ENCODE peak calls at places on chromosomes 6 and 20, in ten cellular contexts. M is CMK; L is left cardiac atrium; R is HT-29; K is CD8-positive, alpha-beta T cell; Z is cardiac muscle cell; P is thoracic aorta; S is HS-5; N is stimulated activated CD4-positive, alpha-beta T cell treated with anti-CD3 and anti-CD28 coated beads, Interleukin-4, amount 100 ng/mL, for 24 hours; H is myocyte. A is an unnamed sample.

GRCh38 chr20:46970937-46971630 is 76.4 kb downstream of the EYA2 start:
- DNase-seq in Z (peak; percentile 90), K (no peak), R (peak; percentile 68), M (no peak), S (peak; percentile 75), P (no peak), N (no peak), H (no peak), L (no peak), A (no peak)

GRCh38 chr6:156464100-156464878 is 312.9 kb upstream of the ARID1B start:
- DNase-seq in L (no peak), N (no peak), Z (no peak), M (no peak), R (no peak), S (no peak), H (no peak), P (no peak), K (no peak), A (no peak)

GRCh38 chr6:10385512-10386132 is 29.3 kb downstream of the TFAP2A start:
- DNase-seq in N (no peak), P (no peak), S (no peak), K (no peak), Z (no peak), R (no peak), H (no peak), M (no peak), L (no peak), A (no peak)

GRCh38 chr20:16613954-16614353 is 40.7 kb upstream of the KIF16B start:
- DNase-seq in M (no peak), S (no peak), H (no peak), P (no peak), R (no peak), K (no peak), Z (peak; percentile 55), N (no peak), L (no peak), A (no peak)

GRCh38 chr20:25052255-25053206 is 5.4 kb downstream of the ACSS1 start:
- DNase-seq in R (no peak), M (no peak), S (no peak), L (peak; percentile 48), Z (peak; percentile 86), N (no peak), H (no peak), P (peak; percentile 48), K (no peak), A (peak; percentile 91)

GRCh38 chr6:105769987-105770386 is 316.1 kb upstream of the PRDM1 start:
- DNase-seq in P (no peak), R (no peak), H (no peak), Z (no peak), N (no peak), L (no peak), K (no peak), S (peak; percentile 42), M (no peak), A (no peak)

GRCh38 chr6:148441454-148441911 is 98.8 kb downstream of the SASH1 start:
- DNase-seq in P (no peak), M (no peak), K (no peak), Z (peak; percentile 74), R (peak; percentile 83), L (no peak), H (peak; percentile 48), S (peak; percentile 77), N (no peak), A (no peak)

GRCh38 chr6:6972456-6972855 is 135.3 kb upstream of the RREB1 start:
- DNase-seq in H (peak; percentile 73), L (no peak), S (peak; percentile 11), N (no peak), K (no peak), P (no peak), Z (peak; percentile 94), R (no peak), M (no peak), A (no peak)

GRCh38 chr6:116568851-116569755 is 2.2 kb upstream of the RWDD1 start:
- DNase-seq in H (no peak), M (no peak), Z (no peak), K (no peak), L (no peak), N (no peak), P (no peak), S (no peak), R (no peak), A (no peak)

GRCh38 chr6:54892831-54893230 is 46.3 kb downstream of the FAM83B start:
- DNase-seq in R (no peak), P (no peak), H (peak; percentile 41), K (no peak), N (no peak), Z (peak; percentile 38), L (no peak), M (no peak), S (peak; percentile 74), A (no peak)

GRCh38 chr6:115948751-115949150 is 111.9 kb downstream of the FRK start:
- DNase-seq in M (no peak), R (no peak), N (no peak), P (no peak), S (no peak), H (no peak), L (no peak), Z (no peak), K (no peak), A (no peak)

GRCh38 chr6:167044696-167045095 is 45.5 kb downstream of the CEP43 start:
- DNase-seq in H (no peak), M (no peak), Z (peak; percentile 6), S (no peak), N (no peak), L (no peak), K (no peak), P (no peak), R (no peak), A (no peak)

GRCh38 chr20:48737463-48738093 is 90.2 kb downstream of the PREX1 start:
- DNase-seq in P (no peak), R (no peak), L (no peak), K (no peak), Z (no peak), N (no peak), S (no peak), M (no peak), H (no peak), A (no peak)

GRCh38 chr20:15708984-15709598 is 864.2 kb downstream of the KIF16B start:
- DNase-seq in R (peak; percentile 9), N (peak; percentile 30), H (no peak), K (no peak), L (peak; percentile 33), S (no peak), M (no peak), Z (peak; percentile 32), P (no peak), A (no peak)

GRCh38 chr6:82906951-82907350 is 158.7 kb downstream of the UBE3D start:
- DNase-seq in L (no peak), Z (peak; percentile 78), P (no peak), K (no peak), R (no peak), H (peak; percentile 85), S (peak; percentile 11), N (no peak), M (no peak), A (no peak)

GRCh38 chr6:52389264-52389625 is 27.3 kb downstream of the PAQR8 start:
- DNase-seq in R (no peak), H (no peak), M (no peak), L (no peak), P (no peak), N (no peak), Z (peak; percentile 27), S (no peak), K (no peak), A (no peak)

GRCh38 chr6:169723200-169723909 is 945 bp downstream of the PHF10 start:
- DNase-seq in H (peak; percentile 68), P (peak; percentile 13), L (peak; percentile 84), M (no peak), Z (peak; percentile 76), S (peak; percentile 28), K (peak; percentile 67), R (peak; percentile 63), N (peak; percentile 63), A (no peak)

GRCh38 chr20:17835941-17836861 is 132.4 kb downstream of the SNX5 start:
- DNase-seq in N (no peak), R (no peak), P (peak; percentile 34), H (peak; percentile 76), M (no peak), Z (peak; percentile 99), L (peak; percentile 88), S (no peak), K (no peak), A (no peak)

GRCh38 chr6:11277275-11278206 is 45.1 kb upstream of the NEDD9 start:
- DNase-seq in R (peak; percentile 87), N (peak; percentile 55), K (no peak), Z (peak; percentile 95), M (no peak), H (peak; percentile 38), L (no peak), S (peak; percentile 16), P (no peak), A (no peak)

GRCh38 chr20:6533321-6533720 is 234.2 kb upstream of the BMP2 start:
- DNase-seq in S (no peak), Z (peak; percentile 52), L (no peak), P (no peak), K (no peak), H (peak; percentile 4), M (no peak), R (peak; percentile 41), N (no peak), A (no peak)

GRCh38 chr20:50504231-50504823 is 5.9 kb upstream of the PTPN1 start:
- DNase-seq in K (no peak), Z (peak; percentile 42), P (no peak), L (no peak), H (peak; percentile 33), R (peak; percentile 55), S (no peak), M (no peak), N (no peak), A (no peak)

GRCh38 chr6:166490671-166491500 is 95.6 kb downstream of the RAMACL start:
- DNase-seq in N (no peak), P (no peak), R (peak; percentile 1), L (no peak), K (no peak), S (no peak), M (peak; percentile 31), H (peak; percentile 70), Z (peak; percentile 80), A (no peak)

GRCh38 chr6:32432050-32432450 is 7.6 kb upstream of the HLA-DRA start:
- DNase-seq in H (peak; percentile 25), R (peak; percentile 40), M (no peak), Z (peak; percentile 58), L (no peak), K (no peak), S (no peak), P (no peak), N (no peak), A (no peak)

GRCh38 chr6:63347599-63347998 is 27.8 kb upstream of the LGSN start:
- DNase-seq in H (peak; percentile 26), S (peak; percentile 76), L (no peak), Z (peak; percentile 69), R (no peak), K (no peak), M (no peak), N (no peak), P (no peak), A (no peak)

GRCh38 chr20:37571033-37571432 is 43.4 kb upstream of the BLCAP start:
- DNase-seq in S (no peak), L (no peak), P (no peak), Z (no peak), R (no peak), N (no peak), M (no peak), H (no peak), K (no peak), A (no peak)

GRCh38 chr20:20273281-20273680 is 94.6 kb upstream of the INSM1 start:
- DNase-seq in N (no peak), Z (no peak), L (no peak), S (no peak), R (no peak), K (no peak), P (no peak), H (no peak), M (no peak), A (no peak)

GRCh38 chr20:44166477-44166876 is 20.5 kb downstream of the JPH2 start:
- DNase-seq in R (no peak), L (peak; percentile 46), K (no peak), M (no peak), Z (peak; percentile 42), N (no peak), P (no peak), S (no peak), H (peak; percentile 96), A (no peak)

GRCh38 chr20:17556842-17557674 is 12.8 kb upstream of the DSTN start:
- DNase-seq in P (no peak), N (no peak), L (peak; percentile 79), K (no peak), H (peak; percentile 44), M (no peak), R (peak; percentile 66), Z (peak; percentile 48), S (no peak), A (no peak)

A was measured in ascending aorta.